ENCODE peak calls at places on chromosomes 13 and 19, in seven cellular contexts. E is tibial artery, H is thoracic aorta, V is neuronal stem cell, X is aorta, Q is cardiac muscle cell, B is psoas muscle. P is an unnamed sample. For H3K4me1, the result is how much of the 10 kb centered on the place peaks cover.

GRCh38 chr19:52190679-52191293 is 934 bp downstream of the PPP2R1A start:
- DNase-seq in V (peak), X (peak), B (peak), E (no peak), Q (no peak), H (no peak), P (peak)

GRCh38 chr13:112510002-112510780 is 77.8 kb downstream of the TUBGCP3 start:
- DNase-seq in H (no peak), Q (peak), B (no peak), V (peak), X (no peak), E (no peak), P (peak)

GRCh38 chr13:111245781-111246384 is 74.6 kb upstream of the TEX29 start:
- DNase-seq in Q (no peak), B (no peak), H (no peak), X (no peak), V (no peak), E (no peak), P (no peak)

GRCh38 chr19:50500060-50500752 is 10.8 kb downstream of the JOSD2 start:
- DNase-seq in V (no peak), H (no peak), Q (peak), B (peak), E (no peak), X (peak), P (peak)

GRCh38 chr19:41321600-41322270 is 11.8 kb downstream of the CCDC97 start:
- DNase-seq in X (no peak), V (peak), H (no peak), B (peak), E (no peak), Q (peak), P (peak)

GRCh38 chr13:51731759-51732158 is 72.2 kb downstream of the DHRS12 start:
- DNase-seq in H (no peak), E (no peak), X (no peak), B (no peak), Q (no peak), V (no peak), P (peak)

GRCh38 chr13:74444161-74444571 is 310.0 kb upstream of the KLF12 start:
- DNase-seq in E (no peak), X (no peak), V (no peak), Q (no peak), H (no peak), B (no peak), P (no peak)

GRCh38 chr13:37484056-37484455 is 114.5 kb downstream of the POSTN start:
- DNase-seq in B (no peak), Q (no peak), V (no peak), E (no peak), H (no peak), X (no peak), P (no peak)

GRCh38 chr19:7908742-7909461 is 5.2 kb downstream of the MAP2K7 start:
- DNase-seq in H (no peak), Q (no peak), X (peak), V (no peak), B (no peak), E (no peak), P (no peak)

GRCh38 chr13:50847501-50847900 is 4.0 kb upstream of the DLEU7 start:
- DNase-seq in H (no peak), V (no peak), X (no peak), Q (no peak), E (no peak), B (no peak), P (no peak)

GRCh38 chr13:48626726-48627451 is 26.8 kb upstream of the CYSLTR2 start:
- DNase-seq in V (no peak), Q (no peak), E (no peak), B (no peak), X (no peak), H (no peak), P (peak)

GRCh38 chr19:31119951-31120690 is 229.1 kb downstream of the TSHZ3 start:
- DNase-seq in V (no peak), X (no peak), E (no peak), H (no peak), Q (no peak), B (no peak), P (no peak)

GRCh38 chr19:45670670-45671453 is 2.8 kb downstream of the GIPR start:
- DNase-seq in X (peak), Q (peak), H (no peak), V (peak), B (peak), E (no peak), P (peak)

GRCh38 chr13:97003071-97003470 is 8.8 kb upstream of the OXGR1 start:
- DNase-seq in V (no peak), B (no peak), E (no peak), X (no peak), Q (no peak), H (no peak), P (peak)

GRCh38 chr13:66714795-66715194 is 515.3 kb downstream of the PCDH9 start:
- DNase-seq in B (no peak), X (no peak), Q (no peak), E (no peak), V (no peak), H (no peak), P (no peak)

GRCh38 chr19:41366089-41366488 is 2.1 kb upstream of the B9D2 start:
- DNase-seq in E (no peak), X (no peak), H (no peak), V (no peak), B (no peak), Q (no peak), P (no peak)

GRCh38 chr19:49210108-49210900 is 52.7 kb downstream of the TRPM4 start:
- DNase-seq in X (no peak), Q (peak), H (no peak), B (peak), E (no peak), V (peak), P (peak)

GRCh38 chr13:71417205-71417604 is 449.8 kb downstream of the DACH1 start:
- DNase-seq in X (no peak), Q (no peak), H (no peak), E (no peak), V (no peak), B (no peak), P (peak)

GRCh38 chr13:37225414-37226047 is 120.1 kb upstream of the CSNK1A1L start:
- DNase-seq in H (no peak), E (no peak), Q (no peak), V (no peak), B (no peak), X (no peak), P (peak)

GRCh38 chr13:25971499-25972145 is 80.2 kb downstream of the SHISA2 start:
- DNase-seq in V (no peak), X (no peak), B (no peak), H (no peak), Q (no peak), E (no peak), P (no peak)

GRCh38 chr13:112769615-112770014 is 79.8 kb downstream of the ATP11A start:
- DNase-seq in X (peak), E (no peak), Q (no peak), V (no peak), H (no peak), B (no peak), P (no peak)

GRCh38 chr13:31160857-31161582 is 684 bp downstream of the HSPH1 start:
- DNase-seq in E (peak), X (peak), B (peak), Q (peak), V (peak), H (peak), P (peak)

GRCh38 chr13:105737688-105738087 is 797.8 kb downstream of the EFNB2 start:
- DNase-seq in B (no peak), E (no peak), Q (no peak), V (no peak), X (no peak), H (no peak), P (no peak)

GRCh38 chr19:13006431-13007281 is 11.4 kb downstream of the NFIX start:
- DNase-seq in E (no peak), H (no peak), V (no peak), Q (no peak), X (no peak), B (peak), P (no peak)

GRCh38 chr13:60227168-60227567 is 63.4 kb upstream of the DIAPH3 start:
- DNase-seq in B (no peak), E (no peak), H (no peak), X (no peak), V (no peak), Q (no peak), P (peak)

GRCh38 chr13:78700121-78700910 is 41.4 kb upstream of the OBI1 start:
- DNase-seq in E (no peak), X (no peak), B (no peak), Q (no peak), H (no peak), V (no peak), P (no peak)

GRCh38 chr13:72163671-72164070 is 296.7 kb upstream of the DACH1 start:
- DNase-seq in V (peak), X (no peak), Q (no peak), B (no peak), E (no peak), H (no peak), P (no peak)

GRCh38 chr19:16289594-16289993 is 35.0 kb upstream of the KLF2 start:
- DNase-seq in X (no peak), Q (no peak), V (no peak), H (no peak), B (no peak), E (no peak), P (no peak)

GRCh38 chr13:101817898-101818297 is 365.4 kb downstream of the ITGBL1 start:
- DNase-seq in B (no peak), H (no peak), V (no peak), X (no peak), Q (no peak), E (no peak), P (no peak)
- H3K27ac ChIP-seq in B (no peak), H (no peak), V (no peak), X (no peak), Q (no peak), E (no peak), P (no peak)

DNA sequence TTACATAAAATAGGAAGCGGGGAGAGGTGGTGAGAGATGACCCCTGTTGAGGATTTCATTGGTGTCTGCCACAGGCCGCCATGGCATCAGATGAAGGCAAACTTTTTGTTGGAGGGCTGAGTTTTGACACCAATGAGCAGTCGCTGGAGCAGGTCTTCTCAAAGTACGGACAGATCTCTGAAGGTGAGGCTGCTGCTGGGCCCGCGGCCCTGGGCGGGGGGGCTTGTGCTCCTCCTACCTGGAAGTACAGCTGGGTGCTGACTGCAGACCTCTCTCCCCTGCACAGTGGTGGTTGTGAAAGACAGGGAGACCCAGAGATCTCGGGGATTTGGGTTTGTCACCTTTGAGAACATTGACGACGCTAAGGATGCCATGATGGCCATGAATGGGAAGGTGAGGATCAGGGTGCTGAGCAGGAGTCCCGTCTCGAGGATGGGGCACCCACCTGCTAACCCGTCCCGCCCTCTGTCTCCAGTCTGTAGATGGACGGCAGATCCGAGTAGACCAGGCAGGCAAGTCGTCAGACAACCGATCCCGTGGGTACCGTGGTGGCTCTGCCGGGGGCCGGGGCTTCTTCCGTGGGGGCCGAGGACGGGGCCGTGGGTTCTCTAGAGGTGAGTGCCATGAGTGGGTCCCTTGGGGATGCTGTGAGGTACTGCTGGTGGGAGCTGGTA is 1.9 kb downstream of the CIRBP start:
- DNase-seq in B (no peak), H (no peak), X (no peak), E (no peak), V (no peak), Q (no peak), P (no peak)
- H3K4me3 ChIP-seq in B (peak), H (peak), X (peak), E (peak), V (peak), Q (peak), P (peak)

GRCh38 chr19:5958074-5958850 is 19.7 kb downstream of the RANBP3 start:
- DNase-seq in X (no peak), V (no peak), E (no peak), B (no peak), H (no peak), Q (no peak), P (no peak)
- H3K4me1 ChIP-seq in X (under half), V (under half), E (half or more), B (half or more), H (half or more), Q (half or more), P (half or more)

GRCh38 chr13:113819341-113819730 is 44.5 kb downstream of the GAS6 start:
- DNase-seq in Q (no peak), E (no peak), V (no peak), X (no peak), H (no peak), B (peak), P (no peak)

GRCh38 chr13:113819731-113820715 is 43.9 kb downstream of the GAS6 start:
- DNase-seq in Q (no peak), X (peak), E (no peak), V (no peak), B (peak), H (no peak), P (peak)

GRCh38 chr13:113822266-113822665 is 41.6 kb downstream of the GAS6 start:
- DNase-seq in B (no peak), E (no peak), H (no peak), X (no peak), V (no peak), Q (no peak), P (no peak)

GRCh38 chr13:113821847-113822246 is 42.0 kb downstream of the GAS6 start:
- DNase-seq in Q (no peak), V (no peak), E (no peak), H (no peak), B (no peak), X (peak), P (no peak)

GRCh38 chr13:113820813-113821651 is 42.8 kb downstream of the GAS6 start:
- DNase-seq in V (no peak), H (no peak), B (peak), Q (no peak), E (peak), X (peak), P (peak)
- H3K27ac ChIP-seq in V (no peak), H (peak), B (peak), Q (no peak), E (peak), X (no peak), P (peak)

DNA sequence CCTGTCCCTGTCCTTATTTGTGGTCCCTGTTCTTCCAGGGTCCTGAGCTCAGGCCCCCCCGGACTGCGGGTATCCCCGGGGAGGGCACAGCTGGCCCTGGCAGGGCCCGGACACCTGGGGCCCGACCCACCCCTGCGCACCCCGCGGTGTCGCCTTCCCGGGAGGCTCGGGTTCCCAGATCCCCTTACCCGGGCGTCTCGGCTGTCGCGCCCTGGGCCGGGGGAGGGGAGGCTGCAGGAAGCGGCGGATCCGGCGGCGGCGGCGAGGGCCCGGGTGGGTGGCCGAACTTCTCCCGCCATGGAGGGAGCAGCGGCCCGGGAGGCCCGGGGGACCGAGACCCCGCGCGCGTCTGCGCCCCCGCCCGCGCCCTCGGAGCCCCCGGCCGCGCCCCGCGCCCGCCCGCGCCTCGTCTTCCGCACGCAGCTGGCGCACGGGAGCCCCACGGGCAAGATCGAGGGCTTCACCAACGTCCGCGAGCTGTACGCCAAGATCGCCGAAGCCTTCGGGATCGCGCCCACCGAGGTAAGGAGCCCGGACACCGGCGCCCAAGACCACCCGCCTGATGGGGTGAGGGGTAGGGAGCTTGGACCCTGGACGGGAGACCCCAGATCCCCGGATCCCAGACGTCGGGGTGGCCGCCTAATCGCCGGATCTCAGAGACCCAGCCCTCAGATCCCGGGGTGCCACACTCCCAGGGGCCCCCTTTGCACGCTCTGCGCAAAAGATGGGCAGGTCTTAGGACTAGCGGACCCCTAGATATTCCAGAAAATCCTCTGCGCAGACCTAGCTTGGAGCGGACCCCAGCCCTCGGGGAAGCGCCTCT is at the start of gene GIPC3:
- DNase-seq in E (no peak), H (no peak), V (no peak), B (no peak), Q (no peak), X (no peak), P (no peak)
- H3K4me3 ChIP-seq in E (peak), H (peak), V (no peak), B (peak), Q (peak), X (peak), P (peak)

DNA sequence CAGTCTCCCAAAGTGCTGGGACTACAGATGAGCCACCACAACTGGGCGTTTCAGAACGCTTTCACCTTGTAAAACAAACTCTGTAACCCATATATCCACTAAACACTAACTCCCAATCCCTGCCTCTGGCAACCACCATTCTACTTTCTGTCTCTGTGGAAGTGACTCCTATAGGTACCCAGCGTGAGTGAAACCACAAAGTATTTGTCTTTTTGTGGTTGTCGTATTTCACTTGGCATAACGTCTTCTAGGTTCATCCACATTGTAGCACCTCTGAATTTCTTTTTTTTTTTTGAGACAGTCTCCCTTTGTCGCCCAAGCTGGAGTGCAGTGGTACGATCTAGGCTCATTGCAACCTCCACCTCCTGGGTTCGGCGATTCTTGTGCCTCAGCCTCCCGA is 44.8 kb downstream of the BRD4 start:
- DNase-seq in B (no peak), H (no peak), E (no peak), Q (no peak), V (no peak), X (no peak), P (no peak)
- H3K4me1 ChIP-seq in B (half or more), H (half or more), E (half or more), Q (half or more), V (under half), X (under half), P (under half)

GRCh38 chr19:18658366-18658855 is 21.6 kb downstream of the KLHL26 start:
- DNase-seq in X (no peak), H (no peak), Q (no peak), E (no peak), B (no peak), V (no peak), P (no peak)
- H3K27ac ChIP-seq in X (no peak), H (peak), Q (no peak), E (peak), B (peak), V (peak), P (no peak)

P was measured in mesenchymal stem cell.